ENCODE peak calls at places on chromosome 19, in four cellular contexts. R is HTR-8/SVneo, G is retina, Q is head of caudate nucleus. K is an unnamed sample.

GRCh38 chr19:4068058-4068966 is 1.6 kb upstream of the ZBTB7A start:
- DNase-seq in R (no peak), G (peak), Q (no peak), K (peak)

GRCh38 chr19:56167064-56167578 is 8.7 kb upstream of the GALP start:
- DNase-seq in R (no peak), G (no peak), Q (no peak), K (peak)

GRCh38 chr19:17576758-17577532 is 21.5 kb downstream of the COLGALT1 start:
- DNase-seq in R (no peak), G (peak), Q (no peak), K (peak)

GRCh38 chr19:11151181-11151580 is 4.4 kb downstream of the SPC24 start:
- DNase-seq in R (no peak), G (no peak), Q (no peak), K (no peak)

GRCh38 chr19:23403581-23404324 is 8.5 kb upstream of the ZNF91 start:
- DNase-seq in R (no peak), G (no peak), Q (no peak), K (peak)

GRCh38 chr19:6744381-6745288 is 5.2 kb downstream of the TRIP10 start:
- DNase-seq in R (peak), G (no peak), Q (peak), K (peak)

GRCh38 chr19:34662919-34663318 is 14.0 kb downstream of the SCGB2B2 start:
- DNase-seq in R (no peak), G (no peak), Q (no peak), K (no peak)

GRCh38 chr19:16581145-16581970 is 9.1 kb upstream of the SLC35E1 start:
- DNase-seq in R (no peak), G (no peak), Q (no peak), K (no peak)

GRCh38 chr19:23283925-23284324 is 33.7 kb upstream of the ZNF724 start:
- DNase-seq in R (peak), G (peak), Q (peak), K (peak)

GRCh38 chr19:2543463-2544442 is 67.8 kb downstream of the GADD45B start:
- DNase-seq in R (peak), G (peak), Q (peak), K (peak)

GRCh38 chr19:48495391-48495790 is 16.2 kb downstream of the LMTK3 start:
- DNase-seq in R (no peak), G (no peak), Q (no peak), K (no peak)

GRCh38 chr19:43783636-43784035 is 2.9 kb upstream of the KCNN4 start:
- DNase-seq in R (no peak), G (no peak), Q (no peak), K (no peak)

K was measured in hepatocyte.